ENCODE peak calls at places on chromosomes 4 and X, in seven cellular contexts. T is CD4-positive, alpha-beta T cell; Z is aorta; H is left cardiac atrium; P is hippocampal formation; N is HEK293T; G is sciatic nerve. W is an unnamed sample.

GRCh38 chr4:26235500-26235899 is 85.3 kb upstream of the RBPJ start:
- DNase-seq in T (no peak), Z (peak), H (peak), P (no peak), N (no peak), G (peak), W (peak)

GRCh38 chr4:8858925-8859210 is 12.8 kb downstream of the HMX1 start:
- DNase-seq in T (no peak), Z (no peak), H (no peak), P (no peak), N (no peak), G (no peak), W (no peak)

GRCh38 chrX:30971761-30972603 is 82.9 kb upstream of the TAB3 start:
- DNase-seq in T (no peak), Z (no peak), H (peak), P (no peak), N (peak), G (no peak), W (peak)

GRCh38 chr4:147778942-147779341 is 47.1 kb downstream of the ARHGAP10 start:
- DNase-seq in T (no peak), Z (no peak), H (no peak), P (no peak), N (no peak), G (no peak), W (no peak)

GRCh38 chr4:155679343-155679742 is 12.7 kb downstream of the GUCY1A1 start:
- DNase-seq in T (no peak), Z (no peak), H (peak), P (no peak), N (peak), G (no peak), W (no peak)

GRCh38 chr4:38078590-38079381 is 118.6 kb downstream of the PTTG2 start:
- DNase-seq in T (no peak), Z (no peak), H (no peak), P (no peak), N (no peak), G (no peak), W (peak)

GRCh38 chr4:66911898-66912297 is 633.4 kb downstream of the CENPC start:
- DNase-seq in T (no peak), Z (no peak), H (no peak), P (no peak), N (no peak), G (no peak), W (no peak)

GRCh38 chr4:154928640-154929257 is 147.7 kb downstream of the RBM46 start:
- DNase-seq in T (no peak), Z (no peak), H (no peak), P (peak), N (peak), G (no peak), W (peak)

GRCh38 chr4:73244941-73245601 is 13.5 kb downstream of the ANKRD17 start:
- DNase-seq in T (no peak), Z (no peak), H (no peak), P (no peak), N (no peak), G (no peak), W (no peak)

GRCh38 chr4:104493071-104493831 is 1.4 kb downstream of the CXXC4 start:
- DNase-seq in T (no peak), Z (no peak), H (no peak), P (peak), N (no peak), G (no peak), W (peak)

GRCh38 chr4:43014266-43014665 is 121.8 kb downstream of the GRXCR1 start:
- DNase-seq in T (no peak), Z (no peak), H (no peak), P (no peak), N (no peak), G (no peak), W (no peak)

GRCh38 chr4:165379662-165380061 is 854 bp downstream of the CPE start:
- DNase-seq in T (no peak), Z (peak), H (no peak), P (peak), N (peak), G (no peak), W (no peak)